ENCODE peak calls at places on chromosomes 16 and 17, in ten cellular contexts. C is adrenal gland; W is A673; J is spleen; S is CD4-positive, alpha-beta memory T cell; F is SK-N-SH; G is GM23248; I is kidney; V is neuronal stem cell; E is H1. K is an unnamed sample.

GRCh38 chr16:20610192-20610891 is 34.2 kb upstream of the ACSM2B start:
- DNase-seq in W (no peak), F (no peak), C (no peak), G (no peak), J (no peak), S (no peak), V (no peak), I (peak; percentile 51), E (no peak), K (no peak)

GRCh38 chr16:51952500-51952899 is 594.4 kb downstream of the TOX3 start:
- DNase-seq in F (no peak), E (no peak), J (no peak), S (no peak), W (no peak), V (no peak), I (no peak), G (peak; percentile 8), C (no peak), K (no peak)

GRCh38 chr17:3683054-3683511 is 12.9 kb downstream of the P2RX5 start:
- DNase-seq in F (peak; percentile 90), S (no peak), V (no peak), I (peak; percentile 62), G (peak; percentile 56), J (no peak), W (peak; percentile 66), E (no peak), C (no peak), K (peak; percentile 92)

GRCh38 chr17:62882284-62882683 is 74.2 kb upstream of the MARCHF10 start:
- DNase-seq in E (no peak), C (no peak), J (no peak), I (no peak), G (no peak), V (no peak), S (no peak), W (no peak), F (no peak), K (peak; percentile 7)

GRCh38 chr16:24900230-24900629 is 54.5 kb downstream of the SLC5A11 start:
- DNase-seq in I (no peak), J (no peak), C (no peak), S (no peak), G (no peak), V (no peak), E (no peak), F (no peak), W (no peak), K (peak; percentile 64)

GRCh38 chr16:72404299-72404698 is 232.3 kb upstream of the PMFBP1 start:
- DNase-seq in S (no peak), E (no peak), G (peak; percentile 45), W (no peak), F (no peak), C (no peak), V (no peak), J (no peak), I (no peak), K (no peak)

GRCh38 chr17:48647103-48647963 is 21.2 kb upstream of the HOXB9 start:
- DNase-seq in I (no peak), C (no peak), F (peak; percentile 42), W (no peak), J (no peak), V (no peak), S (no peak), G (peak; percentile 36), E (no peak), K (peak; percentile 89)

GRCh38 chr17:57823469-57824401 is 26.1 kb downstream of the MRPS23 start:
- DNase-seq in V (no peak), C (no peak), W (no peak), S (no peak), J (no peak), E (no peak), I (no peak), G (peak; percentile 58), F (no peak), K (no peak)

DNA sequence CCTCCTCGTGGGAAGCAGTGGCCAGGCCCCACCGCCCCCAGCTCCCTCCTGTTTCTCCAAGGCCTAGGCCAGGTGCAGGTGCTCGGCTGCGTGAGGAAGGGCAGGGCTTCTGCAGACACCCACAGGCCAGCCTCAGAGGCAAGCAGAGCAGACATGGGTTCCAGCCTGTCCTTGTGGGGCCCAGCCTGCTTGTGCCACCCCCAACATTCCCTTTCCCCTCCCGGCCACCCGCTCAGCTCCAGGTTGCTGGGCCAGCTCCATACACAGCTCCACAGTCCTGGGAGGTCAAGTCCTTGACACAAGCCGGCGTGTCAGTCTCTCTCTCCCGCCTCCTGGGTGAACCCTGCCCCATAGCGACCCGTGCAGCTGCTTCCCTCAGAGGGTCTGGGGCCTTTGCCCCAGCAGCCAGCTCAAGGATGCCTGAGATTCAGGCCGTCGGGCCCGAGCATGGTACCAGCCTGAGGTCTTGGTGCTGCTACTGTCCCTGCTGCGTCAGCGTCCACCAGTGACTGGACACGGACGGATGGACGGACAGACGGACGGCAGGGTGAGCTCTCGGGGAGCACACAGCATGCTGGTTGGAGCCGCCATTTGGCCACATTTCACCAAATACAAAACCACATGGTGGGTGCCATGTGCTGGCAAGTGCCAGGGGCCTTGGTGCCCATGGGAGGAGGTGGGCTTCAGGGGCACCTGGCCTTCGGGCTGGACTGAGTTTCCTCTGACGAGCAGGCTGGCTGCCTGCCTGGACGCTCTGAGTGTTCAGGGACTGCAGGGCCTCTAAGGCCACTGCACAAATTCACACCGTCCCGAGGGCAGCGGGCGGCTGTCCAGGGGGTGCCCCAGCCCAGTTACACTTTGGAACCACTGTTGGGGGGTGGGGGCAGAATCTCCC is 8.0 kb downstream of the SECTM1 start:
- DNase-seq in J (peak; percentile 76), V (no peak), S (peak; percentile 30), I (peak; percentile 64), W (no peak), E (no peak), G (no peak), F (no peak), C (no peak), K (no peak)
- H3K36me3 ChIP-seq in J (no peaks in the 10 kb centered on the region), V (no peaks in the 10 kb centered on the region), S (no peaks in the 10 kb centered on the region), I (no peaks in the 10 kb centered on the region), W (no peaks in the 10 kb centered on the region), E (no peaks in the 10 kb centered on the region), G (no peaks in the 10 kb centered on the region), F (no peaks in the 10 kb centered on the region), C (no peaks in the 10 kb centered on the region), K (no peaks in the 10 kb centered on the region)

DNA sequence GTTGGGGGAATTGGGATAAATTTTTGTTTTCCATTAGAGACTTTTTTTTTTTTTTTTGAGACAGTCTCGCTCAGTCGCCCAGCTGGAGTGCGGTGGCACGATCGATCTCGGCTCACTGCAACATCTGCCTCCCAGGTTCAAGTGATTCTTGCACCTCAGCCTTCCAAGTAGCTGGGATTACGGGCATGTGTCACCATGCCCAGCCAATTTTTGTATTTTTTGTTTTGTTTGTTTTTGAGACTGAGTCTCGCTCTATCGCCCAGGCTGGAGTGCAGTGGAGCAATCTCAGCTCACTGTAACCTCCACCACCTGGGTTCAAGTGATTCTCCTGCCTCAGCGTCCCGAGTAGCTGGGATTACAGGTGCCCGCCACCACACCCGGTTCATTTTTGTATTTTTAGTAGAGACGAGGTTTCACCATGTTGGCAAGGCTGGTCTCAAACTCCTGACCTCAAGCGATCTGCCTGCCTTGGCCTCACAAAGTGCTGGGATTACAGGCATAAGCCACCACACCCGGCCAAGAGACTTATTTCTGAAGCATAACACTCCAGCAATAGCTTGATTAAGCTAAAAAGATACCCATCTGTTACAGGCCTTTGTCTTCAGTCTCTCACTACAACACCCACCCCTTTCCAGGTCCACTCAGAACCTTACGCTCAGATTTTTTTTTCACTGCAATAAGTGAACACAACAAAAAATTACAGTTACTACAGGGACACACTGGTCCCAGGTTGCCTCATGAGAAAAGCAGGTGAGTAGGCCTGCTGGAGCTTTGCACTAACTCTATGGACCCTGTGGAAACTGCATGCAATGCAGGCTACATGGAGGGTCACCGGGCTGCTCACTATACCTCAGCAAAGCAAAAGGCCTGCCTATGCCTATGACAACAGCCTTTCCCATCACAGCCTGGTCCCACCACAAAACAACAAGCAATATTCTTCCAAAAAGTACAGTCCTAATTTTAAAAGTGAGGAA is 34.6 kb downstream of the KANSL1 start:
- DNase-seq in J (no peak), C (no peak), V (no peak), S (peak; percentile 34), F (no peak), I (peak; percentile 45), E (no peak), G (no peak), W (no peak), K (no peak)
- H3K4me1 ChIP-seq in J (peaks cover 89% of the 10 kb centered on the region), C (peaks cover 47% of the 10 kb centered on the region), V (no peaks in the 10 kb centered on the region), S (peaks cover 98% of the 10 kb centered on the region), F (peaks cover 31% of the 10 kb centered on the region), I (peaks cover 19% of the 10 kb centered on the region), E (peaks cover 16% of the 10 kb centered on the region), G (peaks cover 61% of the 10 kb centered on the region), W (peaks cover 50% of the 10 kb centered on the region), K (peaks cover 10% of the 10 kb centered on the region)

DNA sequence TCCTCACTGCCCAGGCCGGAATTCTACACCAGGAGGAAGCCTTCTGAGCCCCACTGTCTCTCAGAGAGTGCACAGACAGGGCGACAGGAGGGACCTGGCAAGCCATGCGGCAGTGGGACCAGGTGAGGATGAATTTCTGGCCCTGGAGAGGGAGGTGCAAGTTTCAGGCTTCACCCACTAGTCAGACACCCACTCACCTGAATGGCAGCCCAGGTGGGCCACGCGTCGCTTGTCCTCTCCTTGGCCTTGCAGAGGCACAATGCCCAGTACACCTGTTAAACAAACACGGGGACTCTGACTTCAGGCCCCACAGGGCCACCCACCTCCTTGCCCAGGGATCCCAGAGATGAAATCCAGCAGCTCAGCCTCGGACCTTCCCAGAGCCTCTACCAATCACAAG is 4.2 kb downstream of the CORO7 start:
- DNase-seq in V (no peak), F (no peak), J (no peak), E (no peak), W (no peak), C (no peak), S (no peak), I (no peak), G (no peak), K (no peak)
- H3K36me3 ChIP-seq in V (peaks cover 3% of the 10 kb centered on the region), F (peaks cover 16% of the 10 kb centered on the region), J (peaks cover 66% of the 10 kb centered on the region), E (no peaks in the 10 kb centered on the region), W (no peaks in the 10 kb centered on the region), C (no peaks in the 10 kb centered on the region), S (peaks cover 56% of the 10 kb centered on the region), I (no peaks in the 10 kb centered on the region), G (no peaks in the 10 kb centered on the region), K (peaks cover 6% of the 10 kb centered on the region)

GRCh38 chr16:87851141-87851587 is 18.1 kb downstream of the SLC7A5 start:
- DNase-seq in W (no peak), S (no peak), V (no peak), C (no peak), G (no peak), J (no peak), F (no peak), I (no peak), E (no peak), K (no peak)

GRCh38 chr16:87854053-87854906 is 15.0 kb downstream of the SLC7A5 start:
- DNase-seq in F (peak; percentile 67), S (peak; percentile 61), I (no peak), C (no peak), G (no peak), V (no peak), J (peak; percentile 82), W (no peak), E (no peak), K (peak; percentile 69)

GRCh38 chr16:87851601-87852000 is 17.7 kb downstream of the SLC7A5 start:
- DNase-seq in E (no peak), C (no peak), F (no peak), J (no peak), I (no peak), V (no peak), G (no peak), W (no peak), S (no peak), K (peak; percentile 85)

GRCh38 chr16:87854907-87855683 is 14.2 kb downstream of the SLC7A5 start:
- DNase-seq in F (no peak), S (no peak), I (no peak), V (no peak), E (no peak), J (peak; percentile 80), G (no peak), W (no peak), C (no peak), K (no peak)

GRCh38 chr16:87853411-87854052 is 15.8 kb downstream of the SLC7A5 start:
- DNase-seq in I (peak; percentile 96), S (peak; percentile 96), G (peak; percentile 96), W (peak; percentile 97), C (peak; percentile 87), J (peak; percentile 96), V (peak; percentile 61), E (peak; percentile 65), F (peak; percentile 90), K (peak; percentile 93)
- H3K4me1 ChIP-seq in I (peaks cover 5% of the 10 kb centered on the region), S (peaks cover 54% of the 10 kb centered on the region), G (peaks cover 17% of the 10 kb centered on the region), W (peaks cover 73% of the 10 kb centered on the region), C (peaks cover 9% of the 10 kb centered on the region), J (peaks cover 43% of the 10 kb centered on the region), V (peaks cover 27% of the 10 kb centered on the region), E (peaks cover 16% of the 10 kb centered on the region), F (peaks cover 20% of the 10 kb centered on the region), K (peaks cover 68% of the 10 kb centered on the region)